ENCODE peak calls at places on chromosomes 3 and 15, in ten cellular contexts. Y, Z, U, D, W, T, G, I, P and X are unnamed samples.
A peak's percentile ranks its signal among the peaks of the same experiment; 100 is the strongest.

GRCh38 chr3:124923833-124924232 is 10.7 kb downstream of the MUC13 start:
- DNase-seq in Y (no peak), Z (no peak), U (no peak), D (no peak), W (no peak), T (no peak), G (no peak), I (no peak), P (no peak), X (no peak)

GRCh38 chr3:69724722-69725435 is 14.4 kb upstream of the MITF start:
- DNase-seq in Y (no peak), Z (peak; percentile 66), U (no peak), D (no peak), W (no peak), T (no peak), G (no peak), I (no peak), P (no peak), X (no peak)

GRCh38 chr15:74804935-74805334 is 7.7 kb upstream of the LMAN1L start:
- DNase-seq in Y (no peak), Z (no peak), U (no peak), D (no peak), W (no peak), T (no peak), G (no peak), I (no peak), P (no peak), X (no peak)

GRCh38 chr3:100875239-100875638 is 118.0 kb downstream of the ABI3BP start:
- DNase-seq in Y (no peak), Z (peak; percentile 70), U (no peak), D (peak; percentile 94), W (no peak), T (peak; percentile 88), G (peak; percentile 60), I (peak; percentile 47), P (no peak), X (no peak)

GRCh38 chr3:58962040-58962651 is 87.7 kb downstream of the CFAP20DC start:
- DNase-seq in Y (no peak), Z (no peak), U (no peak), D (no peak), W (no peak), T (peak; percentile 59), G (no peak), I (no peak), P (no peak), X (no peak)

GRCh38 chr15:78811124-78811824 is at the start of gene ADAMTS7:
- DNase-seq in Y (no peak), Z (peak; percentile 88), U (peak; percentile 93), D (peak; percentile 62), W (peak; percentile 88), T (peak; percentile 71), G (peak; percentile 69), I (peak; percentile 13), P (peak; percentile 82), X (no peak)

GRCh38 chr3:176347424-176348146 is 849.7 kb downstream of the TBL1XR1 start:
- DNase-seq in Y (no peak), Z (no peak), U (no peak), D (peak; percentile 19), W (no peak), T (no peak), G (no peak), I (no peak), P (no peak), X (no peak)

GRCh38 chr3:10852031-10852795 is 36.2 kb downstream of the SLC6A11 start:
- DNase-seq in Y (no peak), Z (no peak), U (no peak), D (no peak), W (peak; percentile 55), T (no peak), G (no peak), I (no peak), P (no peak), X (no peak)

GRCh38 chr3:184970186-184970585 is 158.2 kb downstream of the VPS8 start:
- DNase-seq in Y (no peak), Z (no peak), U (no peak), D (no peak), W (no peak), T (no peak), G (no peak), I (no peak), P (no peak), X (no peak)

GRCh38 chr15:69891070-69891491 is 206.6 kb downstream of the TLE3 start:
- DNase-seq in Y (no peak), Z (no peak), U (no peak), D (no peak), W (no peak), T (no peak), G (no peak), I (no peak), P (no peak), X (no peak)

GRCh38 chr3:143975549-143976152 is 4.0 kb downstream of the DIPK2A start:
- DNase-seq in Y (no peak), Z (peak; percentile 80), U (no peak), D (peak; percentile 83), W (no peak), T (peak; percentile 81), G (no peak), I (peak; percentile 9), P (peak; percentile 72), X (no peak)
- H3K4me3 ChIP-seq in Y (no peak overlapping the region), Z (peak overlapping the region; percentile 75), U (peak overlapping the region; percentile 14), D (peak overlapping the region; percentile 98), W (no peak overlapping the region), T (no peak overlapping the region), G (no peak overlapping the region), I (no peak overlapping the region), P (peak overlapping the region; percentile 97), X (no peak overlapping the region)

DNA sequence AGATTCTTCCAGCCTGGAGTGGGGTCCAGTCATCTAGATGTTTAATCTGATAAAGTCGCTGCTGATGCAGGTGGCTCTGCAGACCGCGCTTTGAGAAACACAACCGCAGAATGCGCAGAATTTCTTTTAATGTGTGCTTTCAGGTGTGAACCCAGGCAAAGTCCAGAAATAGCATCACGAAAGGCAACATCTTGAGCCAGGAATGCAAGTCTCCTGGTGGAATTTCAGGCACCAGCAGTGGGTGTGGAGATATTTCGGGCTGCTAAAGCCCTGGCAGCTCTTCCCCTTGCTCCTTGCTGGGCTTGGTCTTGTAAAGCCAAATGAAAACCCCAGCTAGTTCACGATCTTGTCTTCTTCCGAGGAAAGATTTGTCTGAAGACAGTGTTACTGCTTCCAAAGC is 67.3 kb upstream of the SLC25A26 start:
- DNase-seq in Y (no peak), Z (no peak), U (no peak), D (no peak), W (no peak), T (no peak), G (no peak), I (no peak), P (no peak), X (no peak)
- H3K4me3 ChIP-seq in Y (peak overlapping the region; percentile 19), Z (no peak overlapping the region), U (peak overlapping the region; percentile 8), D (no peak overlapping the region), W (no peak overlapping the region), T (no peak overlapping the region), G (no peak overlapping the region), I (peak overlapping the region; percentile 12), P (no peak overlapping the region), X (no peak overlapping the region)

GRCh38 chr3:143604849-143605660 is 243.2 kb downstream of the SLC9A9 start:
- DNase-seq in Y (no peak), Z (no peak), U (no peak), D (no peak), W (no peak), T (no peak), G (no peak), I (no peak), P (peak; percentile 50), X (peak; percentile 22)
- H3K4me3 ChIP-seq in Y (no peak overlapping the region), Z (no peak overlapping the region), U (no peak overlapping the region), D (no peak overlapping the region), W (no peak overlapping the region), T (no peak overlapping the region), G (no peak overlapping the region), I (no peak overlapping the region), P (no peak overlapping the region), X (no peak overlapping the region)

DNA sequence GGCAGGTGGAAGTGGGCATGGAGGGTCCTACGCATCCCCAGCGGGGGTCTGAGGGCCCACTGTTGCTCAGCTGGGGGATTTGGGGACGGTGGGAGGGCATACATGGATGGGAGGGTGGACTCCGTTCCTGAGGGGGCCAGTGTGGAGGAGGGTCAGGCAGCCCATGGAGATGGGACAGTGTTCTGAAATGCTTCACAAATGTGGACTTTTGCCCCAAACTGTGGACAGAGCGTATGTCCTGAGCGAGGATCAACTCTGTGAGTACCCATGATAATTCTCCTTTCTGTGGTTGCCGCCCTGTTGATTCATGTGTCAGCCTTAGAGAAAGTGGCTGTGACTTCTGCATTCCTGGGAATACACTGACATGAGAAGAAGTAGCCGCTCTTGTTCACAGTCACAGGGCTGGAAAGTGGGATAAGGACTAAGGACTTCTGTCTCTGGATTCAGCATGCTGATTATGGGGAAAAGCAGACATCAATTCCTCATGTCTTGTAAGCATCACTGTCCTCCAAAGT is 33.4 kb downstream of the SMAD3 start:
- DNase-seq in Y (no peak), Z (no peak), U (no peak), D (no peak), W (no peak), T (no peak), G (no peak), I (no peak), P (no peak), X (no peak)
- H3K4me3 ChIP-seq in Y (peak overlapping the region; percentile 20), Z (no peak overlapping the region), U (no peak overlapping the region), D (no peak overlapping the region), W (no peak overlapping the region), T (no peak overlapping the region), G (no peak overlapping the region), I (peak overlapping the region; percentile 4), P (no peak overlapping the region), X (no peak overlapping the region)